ENCODE peak calls at places on chromosomes 4 and X, in four cellular contexts. One of them, this sample, is unnamed.

GRCh38 chr4:86221076-86221475 is 138.8 kb downstream of the MAPK10 start:
- DNase-seq in foreskin fibroblast: no peak
- DNase-seq in AG09309: no peak
- DNase-seq in epithelial cell of esophagus: no peak
- DNase-seq in this sample: no peak

GRCh38 chrX:19514791-19515614 is at the start of gene MAP3K15:
- DNase-seq in foreskin fibroblast: peak; percentile 47
- DNase-seq in AG09309: no peak
- DNase-seq in epithelial cell of esophagus: peak; percentile 5
- DNase-seq in this sample: no peak

GRCh38 chrX:1587161-1587560 is 4.2 kb upstream of the AKAP17A start:
- DNase-seq in foreskin fibroblast: no peak
- DNase-seq in AG09309: no peak
- DNase-seq in epithelial cell of esophagus: no peak
- DNase-seq in this sample: peak; percentile 74

GRCh38 chr4:107035711-107036601 is at the start of gene DKK2:
- DNase-seq in foreskin fibroblast: peak; percentile 78
- DNase-seq in AG09309: no peak
- DNase-seq in epithelial cell of esophagus: peak; percentile 37
- DNase-seq in this sample: no peak

GRCh38 chrX:100596601-100597000 is 11.9 kb downstream of the TNMD start:
- DNase-seq in foreskin fibroblast: no peak
- DNase-seq in AG09309: no peak
- DNase-seq in epithelial cell of esophagus: no peak
- DNase-seq in this sample: no peak

GRCh38 chr4:103150677-103151076 is 47.5 kb downstream of the CENPE start:
- DNase-seq in foreskin fibroblast: peak; percentile 50
- DNase-seq in AG09309: peak; percentile 13
- DNase-seq in epithelial cell of esophagus: peak; percentile 76
- DNase-seq in this sample: no peak

GRCh38 chr4:30380404-30380998 is 339.7 kb upstream of the PCDH7 start:
- DNase-seq in foreskin fibroblast: peak; percentile 43
- DNase-seq in AG09309: peak; percentile 46
- DNase-seq in epithelial cell of esophagus: peak; percentile 81
- DNase-seq in this sample: peak; percentile 4

GRCh38 chrX:2523911-2524310 is 23.1 kb upstream of the DHRSX start:
- DNase-seq in foreskin fibroblast: no peak
- DNase-seq in AG09309: no peak
- DNase-seq in epithelial cell of esophagus: no peak
- DNase-seq in this sample: no peak

GRCh38 chr4:7353846-7354610 is 80.7 kb downstream of the PSAPL1 start:
- DNase-seq in foreskin fibroblast: no peak
- DNase-seq in AG09309: no peak
- DNase-seq in epithelial cell of esophagus: no peak
- DNase-seq in this sample: no peak

GRCh38 chr4:17038510-17039176 is 140.2 kb upstream of the LDB2 start:
- DNase-seq in foreskin fibroblast: no peak
- DNase-seq in AG09309: no peak
- DNase-seq in epithelial cell of esophagus: no peak
- DNase-seq in this sample: no peak

GRCh38 chrX:41705680-41706374 is 17.1 kb downstream of the GPR34 start:
- DNase-seq in foreskin fibroblast: no peak
- DNase-seq in AG09309: no peak
- DNase-seq in epithelial cell of esophagus: no peak
- DNase-seq in this sample: peak; percentile 45

GRCh38 chr4:99885063-99885664 is 9.1 kb downstream of the LAMTOR3 start:
- DNase-seq in foreskin fibroblast: peak; percentile 39
- DNase-seq in AG09309: no peak
- DNase-seq in epithelial cell of esophagus: peak; percentile 61
- DNase-seq in this sample: peak; percentile 18

GRCh38 chrX:23317799-23318724 is 16.6 kb upstream of the PTCHD1 start:
- DNase-seq in foreskin fibroblast: no peak
- DNase-seq in AG09309: no peak
- DNase-seq in epithelial cell of esophagus: peak; percentile 14
- DNase-seq in this sample: no peak

GRCh38 chrX:25968920-25969319 is 169.2 kb upstream of the MAGEB18 start:
- DNase-seq in foreskin fibroblast: peak; percentile 9
- DNase-seq in AG09309: no peak
- DNase-seq in epithelial cell of esophagus: peak; percentile 52
- DNase-seq in this sample: no peak

GRCh38 chr4:131002132-131002531 is 1906.2 kb downstream of the C4orf33 start:
- DNase-seq in foreskin fibroblast: no peak
- DNase-seq in AG09309: no peak
- DNase-seq in epithelial cell of esophagus: no peak
- DNase-seq in this sample: no peak

GRCh38 chr4:38565271-38566199 is 98.5 kb upstream of the KLF3 start:
- DNase-seq in foreskin fibroblast: peak; percentile 16
- DNase-seq in AG09309: no peak
- DNase-seq in epithelial cell of esophagus: peak; percentile 93
- DNase-seq in this sample: no peak

GRCh38 chrX:67346667-67347066 is 197.2 kb upstream of the AR start:
- DNase-seq in foreskin fibroblast: no peak
- DNase-seq in AG09309: no peak
- DNase-seq in epithelial cell of esophagus: no peak
- DNase-seq in this sample: no peak

GRCh38 chr4:167274346-167274745 is 40.1 kb upstream of the SPOCK3 start:
- DNase-seq in foreskin fibroblast: peak; percentile 29
- DNase-seq in AG09309: no peak
- DNase-seq in epithelial cell of esophagus: no peak
- DNase-seq in this sample: no peak

GRCh38 chr4:42646013-42646784 is 10.7 kb downstream of the ATP8A1 start:
- DNase-seq in foreskin fibroblast: no peak
- DNase-seq in AG09309: no peak
- DNase-seq in epithelial cell of esophagus: no peak
- DNase-seq in this sample: no peak

GRCh38 chr4:161680146-161680545 is 483.7 kb downstream of the FSTL5 start:
- DNase-seq in foreskin fibroblast: peak; percentile 0
- DNase-seq in AG09309: no peak
- DNase-seq in epithelial cell of esophagus: no peak
- DNase-seq in this sample: no peak

GRCh38 chrX:38452603-38453002 is 100.2 kb downstream of the OTC start:
- DNase-seq in foreskin fibroblast: no peak
- DNase-seq in AG09309: no peak
- DNase-seq in epithelial cell of esophagus: no peak
- DNase-seq in this sample: no peak

GRCh38 chrX:143429021-143429570 is 88.2 kb downstream of the SPANXN3 start:
- DNase-seq in foreskin fibroblast: no peak
- DNase-seq in AG09309: no peak
- DNase-seq in epithelial cell of esophagus: no peak
- DNase-seq in this sample: no peak

GRCh38 chr4:76283900-76284299 is 22.6 kb upstream of the STBD1 start:
- DNase-seq in foreskin fibroblast: no peak
- DNase-seq in AG09309: no peak
- DNase-seq in epithelial cell of esophagus: peak; percentile 18
- DNase-seq in this sample: no peak

GRCh38 chr4:7807351-7807921 is 132.2 kb downstream of the AFAP1 start:
- DNase-seq in foreskin fibroblast: no peak
- DNase-seq in AG09309: no peak
- DNase-seq in epithelial cell of esophagus: no peak
- DNase-seq in this sample: no peak

GRCh38 chr4:3531306-3531886 is 826 bp downstream of the LRPAP1 start:
- DNase-seq in foreskin fibroblast: peak; percentile 30
- DNase-seq in AG09309: no peak
- DNase-seq in epithelial cell of esophagus: peak; percentile 60
- DNase-seq in this sample: no peak

GRCh38 chrX:100931218-100931924 is 2.7 kb upstream of the XKRX start:
- DNase-seq in foreskin fibroblast: no peak
- DNase-seq in AG09309: no peak
- DNase-seq in epithelial cell of esophagus: no peak
- DNase-seq in this sample: no peak

GRCh38 chr4:39621582-39621981 is 17.1 kb downstream of the SMIM14 start:
- DNase-seq in foreskin fibroblast: peak; percentile 92
- DNase-seq in AG09309: no peak
- DNase-seq in epithelial cell of esophagus: peak; percentile 74
- DNase-seq in this sample: no peak

GRCh38 chr4:38411092-38411491 is 252.9 kb upstream of the KLF3 start:
- DNase-seq in foreskin fibroblast: no peak
- DNase-seq in AG09309: peak; percentile 1
- DNase-seq in epithelial cell of esophagus: peak; percentile 22
- DNase-seq in this sample: peak; percentile 34

GRCh38 chr4:178672512-178672911 is 1230.3 kb upstream of the AGA start:
- DNase-seq in foreskin fibroblast: no peak
- DNase-seq in AG09309: no peak
- DNase-seq in epithelial cell of esophagus: peak; percentile 3
- DNase-seq in this sample: no peak

GRCh38 chr4:182600093-182600492 is 317.1 kb downstream of the DCTD start:
- DNase-seq in foreskin fibroblast: peak; percentile 18
- DNase-seq in AG09309: no peak
- DNase-seq in epithelial cell of esophagus: no peak
- DNase-seq in this sample: no peak

DNA sequence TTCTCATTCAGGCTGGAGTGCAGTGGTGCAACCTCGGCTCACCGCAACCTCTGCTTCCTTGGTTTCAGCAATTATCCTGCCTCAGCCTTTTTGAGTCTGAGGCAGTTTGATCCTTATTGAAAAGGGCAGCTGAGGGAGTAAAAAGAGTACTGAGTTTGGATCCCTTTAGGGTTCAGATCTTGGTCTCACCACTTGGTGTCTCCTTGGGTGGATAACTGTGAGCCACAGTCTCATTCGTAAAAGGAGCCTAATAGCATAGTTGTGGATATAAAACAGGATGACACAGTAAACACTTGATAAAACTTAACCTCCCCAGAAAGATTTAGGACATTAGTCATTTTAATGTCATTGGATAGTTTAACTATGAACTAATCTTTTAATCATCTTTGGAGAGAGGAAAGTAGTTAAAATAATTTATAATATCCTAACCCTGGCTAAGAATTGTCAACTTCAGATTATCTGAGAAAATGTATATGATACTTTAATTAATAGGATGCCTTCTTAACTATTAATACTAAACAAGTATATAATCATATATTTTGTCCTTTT is 173.1 kb downstream of the ANK2 start:
- DNase-seq in foreskin fibroblast: peak; percentile 65
- DNase-seq in AG09309: peak; percentile 10
- DNase-seq in epithelial cell of esophagus: no peak
- DNase-seq in this sample: no peak
- H3K4me3 ChIP-seq in foreskin fibroblast: no peak overlapping the region
- H3K4me3 ChIP-seq in AG09309: no peak overlapping the region
- H3K4me3 ChIP-seq in epithelial cell of esophagus: no peak overlapping the region
- H3K4me3 ChIP-seq in this sample: no peak overlapping the region

GRCh38 chr4:84482564-84483563 is 16.2 kb downstream of the NKX6-1 start:
- DNase-seq in foreskin fibroblast: peak; percentile 29
- DNase-seq in AG09309: no peak
- DNase-seq in epithelial cell of esophagus: peak; percentile 58
- DNase-seq in this sample: no peak
- TF ChIP-seq CTCF in foreskin fibroblast: peak; percentile 22
- TF ChIP-seq CTCF in AG09309: peak; percentile 75
- TF ChIP-seq CTCF in epithelial cell of esophagus: peak; percentile 46
- TF ChIP-seq CTCF in this sample: no peak

GRCh38 chr4:122831515-122832196 is 5.0 kb downstream of the FGF2 start:
- DNase-seq in foreskin fibroblast: peak; percentile 62
- DNase-seq in AG09309: no peak
- DNase-seq in epithelial cell of esophagus: peak; percentile 76
- DNase-seq in this sample: no peak
- H3K4me3 ChIP-seq in foreskin fibroblast: no peak overlapping the region
- H3K4me3 ChIP-seq in AG09309: peak overlapping the region; percentile 93
- H3K4me3 ChIP-seq in epithelial cell of esophagus: no peak overlapping the region
- H3K4me3 ChIP-seq in this sample: no peak overlapping the region

GRCh38 chr4:173748353-173748752 is 218.3 kb upstream of the HAND2 start:
- DNase-seq in foreskin fibroblast: peak; percentile 40
- DNase-seq in AG09309: no peak
- DNase-seq in epithelial cell of esophagus: no peak
- DNase-seq in this sample: no peak
- TF ChIP-seq CTCF in foreskin fibroblast: peak; percentile 14
- TF ChIP-seq CTCF in AG09309: peak; percentile 27
- TF ChIP-seq CTCF in epithelial cell of esophagus: no peak
- TF ChIP-seq CTCF in this sample: no peak

GRCh38 chrX:104168127-104168526 is 1.9 kb downstream of the FAM199X start:
- DNase-seq in foreskin fibroblast: no peak
- DNase-seq in AG09309: no peak
- DNase-seq in epithelial cell of esophagus: no peak
- DNase-seq in this sample: no peak
- H3K4me3 ChIP-seq in foreskin fibroblast: peak overlapping the region; percentile 82
- H3K4me3 ChIP-seq in AG09309: no peak overlapping the region
- H3K4me3 ChIP-seq in epithelial cell of esophagus: peak overlapping the region; percentile 70
- H3K4me3 ChIP-seq in this sample: no peak overlapping the region